ENCODE peak calls at places on chromosomes 12 and 14, in nine cellular contexts. I is IMR-90, L is Panc1, V is fibroblast of lung, B is upper lobe of right lung, W is mammary epithelial cell, Q is adrenal gland, Z is tibial artery, Y is stomach. U is an unnamed sample.
A peak's percentile ranks its signal among the peaks of the same experiment; 100 is the strongest.

GRCh38 chr12:2297658-2298057 is 244.9 kb downstream of the CACNA1C start:
- DNase-seq in I (no peak), L (no peak), V (no peak), B (no peak), W (no peak), Q (no peak), Z (no peak), Y (no peak), U (no peak)

GRCh38 chr12:19867970-19868369 is 428.7 kb downstream of the AEBP2 start:
- DNase-seq in I (no peak), L (no peak), V (no peak), B (no peak), W (no peak), Q (no peak), Z (no peak), Y (no peak), U (no peak)

GRCh38 chr14:65704412-65704811 is 291.9 kb downstream of the FUT8 start:
- DNase-seq in I (peak; percentile 75), L (no peak), V (peak; percentile 81), B (no peak), W (no peak), Q (no peak), Z (no peak), Y (no peak), U (no peak)

GRCh38 chr14:91220581-91221000 is 23.9 kb downstream of the GPR68 start:
- DNase-seq in I (no peak), L (no peak), V (no peak), B (peak; percentile 67), W (peak; percentile 23), Q (no peak), Z (no peak), Y (no peak), U (no peak)

GRCh38 chr12:111446044-111446581 is 40.4 kb downstream of the SH2B3 start:
- DNase-seq in I (peak; percentile 62), L (no peak), V (peak; percentile 59), B (no peak), W (no peak), Q (peak; percentile 52), Z (peak; percentile 68), Y (peak; percentile 34), U (no peak)

GRCh38 chr12:47808574-47809380 is 10.9 kb downstream of the HDAC7 start:
- DNase-seq in I (peak; percentile 44), L (no peak), V (no peak), B (no peak), W (peak; percentile 35), Q (no peak), Z (no peak), Y (no peak), U (peak; percentile 70)

GRCh38 chr12:89950421-89950820 is 241.8 kb upstream of the ATP2B1 start:
- DNase-seq in I (no peak), L (no peak), V (no peak), B (no peak), W (no peak), Q (no peak), Z (no peak), Y (no peak), U (no peak)

GRCh38 chr14:25413058-25413457 is 363.1 kb upstream of the STXBP6 start:
- DNase-seq in I (no peak), L (no peak), V (no peak), B (no peak), W (no peak), Q (no peak), Z (no peak), Y (no peak), U (no peak)

GRCh38 chr14:85399196-85399595 is 130.7 kb upstream of the FLRT2 start:
- DNase-seq in I (no peak), L (no peak), V (peak; percentile 6), B (no peak), W (no peak), Q (no peak), Z (no peak), Y (no peak), U (no peak)

GRCh38 chr12:103908877-103909276 is 21.3 kb upstream of the HSP90B1 start:
- DNase-seq in I (peak; percentile 58), L (no peak), V (no peak), B (no peak), W (no peak), Q (no peak), Z (no peak), Y (no peak), U (no peak)

GRCh38 chr12:92698466-92698865 is 4.3 kb upstream of the PLEKHG7 start:
- DNase-seq in I (no peak), L (no peak), V (no peak), B (no peak), W (no peak), Q (no peak), Z (no peak), Y (no peak), U (no peak)

GRCh38 chr12:29990971-29991370 is 207.2 kb upstream of the TMTC1 start:
- DNase-seq in I (peak; percentile 2), L (no peak), V (no peak), B (no peak), W (no peak), Q (no peak), Z (no peak), Y (no peak), U (no peak)

GRCh38 chr12:11652351-11653040 is 3.0 kb downstream of the ETV6 start:
- DNase-seq in I (peak; percentile 67), L (no peak), V (peak; percentile 57), B (no peak), W (peak; percentile 68), Q (peak; percentile 47), Z (no peak), Y (peak; percentile 42), U (no peak)

GRCh38 chr12:67593041-67593870 is 55.3 kb upstream of the DYRK2 start:
- DNase-seq in I (peak; percentile 8), L (no peak), V (peak; percentile 4), B (no peak), W (peak; percentile 94), Q (no peak), Z (no peak), Y (peak; percentile 82), U (no peak)

DNA sequence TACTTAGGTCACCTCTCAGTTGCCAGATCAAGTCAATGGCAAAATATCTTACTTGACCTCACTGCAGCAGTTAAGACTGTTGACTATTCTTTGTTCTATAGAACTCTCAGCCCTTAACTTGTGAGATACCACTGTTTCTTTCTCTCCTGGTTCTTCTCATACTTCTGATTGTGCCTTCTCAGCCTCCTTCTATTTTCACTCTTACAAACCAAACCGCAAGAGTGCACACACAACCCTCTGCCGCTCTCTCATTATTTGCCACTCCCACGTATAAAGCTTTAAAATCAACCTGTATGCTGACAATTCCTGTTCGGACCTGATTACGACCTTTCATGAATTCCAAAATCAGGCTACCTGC is 4.5 kb downstream of the E2F7 start:
- DNase-seq in I (no peak), L (no peak), V (no peak), B (no peak), W (no peak), Q (no peak), Z (no peak), Y (no peak), U (no peak)
- H3K27ac ChIP-seq in I (no peak overlapping the region), L (no peak overlapping the region), V (no peak overlapping the region), B (no peak overlapping the region), W (no peak overlapping the region), Q (no peak overlapping the region), Z (no peak overlapping the region), Y (no peak overlapping the region), U (no peak overlapping the region)

DNA sequence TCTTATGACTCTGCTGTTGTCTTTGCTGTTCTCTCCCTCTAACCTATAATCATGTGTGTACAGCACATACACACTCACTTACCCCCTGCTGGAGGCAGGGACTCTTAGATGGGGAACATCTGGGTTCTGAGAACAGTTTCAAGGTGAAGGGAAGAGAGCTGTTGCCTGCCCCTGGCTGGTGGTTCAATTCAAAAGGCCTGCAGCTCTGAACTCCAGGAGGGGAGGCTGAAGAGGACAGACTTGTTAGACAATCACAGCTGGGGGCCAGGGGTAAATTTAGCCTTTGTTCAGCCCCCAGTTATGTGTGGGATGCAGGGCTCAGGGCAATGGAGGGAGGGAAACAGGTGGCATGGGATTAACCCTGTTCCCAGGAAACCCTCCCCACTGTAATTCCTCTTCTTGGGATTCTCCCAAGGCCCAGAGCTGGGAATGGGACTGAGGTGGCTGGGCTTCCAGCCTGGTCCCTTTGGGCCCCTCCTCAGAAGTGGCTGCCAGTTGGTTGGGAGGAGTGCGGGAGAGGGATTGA is 1.9 kb downstream of the MYL6B start:
- DNase-seq in I (no peak), L (no peak), V (no peak), B (no peak), W (no peak), Q (no peak), Z (no peak), Y (no peak), U (no peak)
- H3K4me3 ChIP-seq in I (no peak overlapping the region), L (no peak overlapping the region), V (no peak overlapping the region), B (no peak overlapping the region), W (no peak overlapping the region), Q (no peak overlapping the region), Z (no peak overlapping the region), Y (no peak overlapping the region), U (no peak overlapping the region)

GRCh38 chr14:93048843-93049242 is 66.9 kb downstream of the ITPK1 start:
- DNase-seq in I (no peak), L (no peak), V (no peak), B (no peak), W (no peak), Q (no peak), Z (no peak), Y (no peak), U (no peak)
- H3K4me1 ChIP-seq in I (peaks cover 11% of the 10 kb centered on the region), L (no peaks in the 10 kb centered on the region), V (peaks cover 3% of the 10 kb centered on the region), B (peaks cover 41% of the 10 kb centered on the region), W (peaks cover 44% of the 10 kb centered on the region), Q (peaks cover 31% of the 10 kb centered on the region), Z (peaks cover 44% of the 10 kb centered on the region), Y (peaks cover 47% of the 10 kb centered on the region), U (no peaks in the 10 kb centered on the region)

GRCh38 chr12:113792450-113792849 is 173.7 kb downstream of the RBM19 start:
- DNase-seq in I (no peak), L (no peak), V (no peak), B (no peak), W (no peak), Q (no peak), Z (no peak), Y (no peak), U (no peak)

GRCh38 chr12:113796086-113796827 is 169.9 kb downstream of the RBM19 start:
- DNase-seq in I (no peak), L (no peak), V (no peak), B (peak; percentile 38), W (no peak), Q (no peak), Z (no peak), Y (no peak), U (no peak)

GRCh38 chr12:113796852-113797534 is 169.1 kb downstream of the RBM19 start:
- DNase-seq in I (no peak), L (no peak), V (no peak), B (peak; percentile 40), W (no peak), Q (no peak), Z (peak; percentile 54), Y (no peak), U (no peak)

GRCh38 chr12:113794774-113795173 is 171.4 kb downstream of the RBM19 start:
- DNase-seq in I (no peak), L (no peak), V (no peak), B (peak; percentile 13), W (no peak), Q (no peak), Z (no peak), Y (no peak), U (no peak)

DNA sequence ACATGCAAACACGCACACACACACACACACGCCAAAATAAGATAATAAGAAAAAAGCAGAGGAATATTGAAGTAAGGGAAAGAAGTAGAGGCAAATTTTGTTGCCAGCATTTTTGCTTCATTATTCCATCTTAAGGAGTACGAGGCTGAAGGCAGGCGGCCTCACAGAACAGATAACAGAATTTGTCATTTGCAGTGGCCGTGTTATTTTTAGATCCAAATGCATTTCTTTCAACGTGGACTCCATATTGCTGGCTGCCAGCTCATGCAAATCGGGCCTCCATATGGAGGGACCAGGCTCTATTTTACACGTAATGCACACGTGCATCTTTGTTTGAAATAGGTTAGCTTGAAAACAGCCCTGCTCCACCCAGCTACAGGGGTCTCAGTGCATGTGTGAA is 172.9 kb downstream of the RBM19 start:
- DNase-seq in I (no peak), L (no peak), V (no peak), B (no peak), W (no peak), Q (no peak), Z (no peak), Y (no peak), U (no peak)
- H3K27ac ChIP-seq in I (no peak overlapping the region), L (no peak overlapping the region), V (no peak overlapping the region), B (no peak overlapping the region), W (no peak overlapping the region), Q (no peak overlapping the region), Z (no peak overlapping the region), Y (no peak overlapping the region), U (no peak overlapping the region)